ENCODE peak calls at places on chromosomes 2 and 18, in ten cellular contexts. One of them, this sample, is unnamed.

GRCh38 chr2:104656496-104657310 is 197.2 kb upstream of the POU3F3 start:
- DNase-seq in astrocyte of the spinal cord: no peak
- DNase-seq in CD8-positive, alpha-beta T cell: no peak
- DNase-seq in bronchial epithelial cell: no peak
- DNase-seq in astrocyte: no peak
- DNase-seq in upper lobe of left lung: peak
- DNase-seq in cardiac fibroblast: no peak
- DNase-seq in adrenal gland: no peak
- DNase-seq in uterus: no peak
- DNase-seq in GM12865: no peak
- DNase-seq in this sample: no peak

GRCh38 chr2:186590538-186591441 is 934 bp downstream of the ITGAV start:
- DNase-seq in astrocyte of the spinal cord: peak
- DNase-seq in CD8-positive, alpha-beta T cell: peak
- DNase-seq in bronchial epithelial cell: peak
- DNase-seq in astrocyte: peak
- DNase-seq in upper lobe of left lung: no peak
- DNase-seq in cardiac fibroblast: peak
- DNase-seq in adrenal gland: peak
- DNase-seq in uterus: peak
- DNase-seq in GM12865: peak
- DNase-seq in this sample: no peak

GRCh38 chr18:48363167-48363566 is 46.0 kb downstream of the ZBTB7C start:
- DNase-seq in astrocyte of the spinal cord: no peak
- DNase-seq in CD8-positive, alpha-beta T cell: no peak
- DNase-seq in bronchial epithelial cell: no peak
- DNase-seq in astrocyte: no peak
- DNase-seq in upper lobe of left lung: no peak
- DNase-seq in cardiac fibroblast: no peak
- DNase-seq in adrenal gland: peak
- DNase-seq in uterus: no peak
- DNase-seq in GM12865: no peak
- DNase-seq in this sample: no peak

GRCh38 chr2:56184500-56184996 is 758 bp downstream of the CCDC85A start:
- DNase-seq in astrocyte of the spinal cord: no peak
- DNase-seq in CD8-positive, alpha-beta T cell: no peak
- DNase-seq in bronchial epithelial cell: no peak
- DNase-seq in astrocyte: peak
- DNase-seq in upper lobe of left lung: peak
- DNase-seq in cardiac fibroblast: no peak
- DNase-seq in adrenal gland: no peak
- DNase-seq in uterus: no peak
- DNase-seq in GM12865: peak
- DNase-seq in this sample: no peak

GRCh38 chr2:113926314-113926713 is 36.4 kb downstream of the ACTR3 start:
- DNase-seq in astrocyte of the spinal cord: no peak
- DNase-seq in CD8-positive, alpha-beta T cell: no peak
- DNase-seq in bronchial epithelial cell: no peak
- DNase-seq in astrocyte: no peak
- DNase-seq in upper lobe of left lung: no peak
- DNase-seq in cardiac fibroblast: no peak
- DNase-seq in adrenal gland: no peak
- DNase-seq in uterus: no peak
- DNase-seq in GM12865: no peak
- DNase-seq in this sample: no peak

GRCh38 chr2:236688563-236689392 is 119.2 kb downstream of the ACKR3 start:
- DNase-seq in astrocyte of the spinal cord: no peak
- DNase-seq in CD8-positive, alpha-beta T cell: no peak
- DNase-seq in bronchial epithelial cell: no peak
- DNase-seq in astrocyte: no peak
- DNase-seq in upper lobe of left lung: no peak
- DNase-seq in cardiac fibroblast: no peak
- DNase-seq in adrenal gland: no peak
- DNase-seq in uterus: no peak
- DNase-seq in GM12865: no peak
- DNase-seq in this sample: no peak

GRCh38 chr18:67694787-67695186 is 178.3 kb upstream of the DSEL start:
- DNase-seq in astrocyte of the spinal cord: peak
- DNase-seq in CD8-positive, alpha-beta T cell: no peak
- DNase-seq in bronchial epithelial cell: peak
- DNase-seq in astrocyte: peak
- DNase-seq in upper lobe of left lung: no peak
- DNase-seq in cardiac fibroblast: no peak
- DNase-seq in adrenal gland: no peak
- DNase-seq in uterus: no peak
- DNase-seq in GM12865: no peak
- DNase-seq in this sample: no peak

GRCh38 chr18:35077937-35078336 is 36.7 kb downstream of the MAPRE2 start:
- DNase-seq in astrocyte of the spinal cord: no peak
- DNase-seq in CD8-positive, alpha-beta T cell: no peak
- DNase-seq in bronchial epithelial cell: no peak
- DNase-seq in astrocyte: peak
- DNase-seq in upper lobe of left lung: no peak
- DNase-seq in cardiac fibroblast: no peak
- DNase-seq in adrenal gland: no peak
- DNase-seq in uterus: no peak
- DNase-seq in GM12865: no peak
- DNase-seq in this sample: no peak

GRCh38 chr2:240565267-240566202 is 2.7 kb upstream of the RNPEPL1 start:
- DNase-seq in astrocyte of the spinal cord: no peak
- DNase-seq in CD8-positive, alpha-beta T cell: peak
- DNase-seq in bronchial epithelial cell: peak
- DNase-seq in astrocyte: peak
- DNase-seq in upper lobe of left lung: peak
- DNase-seq in cardiac fibroblast: peak
- DNase-seq in adrenal gland: peak
- DNase-seq in uterus: peak
- DNase-seq in GM12865: peak
- DNase-seq in this sample: no peak
- H3K4me3 ChIP-seq in astrocyte of the spinal cord: no peak
- H3K4me3 ChIP-seq in CD8-positive, alpha-beta T cell: peak
- H3K4me3 ChIP-seq in bronchial epithelial cell: no peak
- H3K4me3 ChIP-seq in astrocyte: no peak
- H3K4me3 ChIP-seq in upper lobe of left lung: no peak
- H3K4me3 ChIP-seq in cardiac fibroblast: peak
- H3K4me3 ChIP-seq in adrenal gland: no peak
- H3K4me3 ChIP-seq in uterus: no peak
- H3K4me3 ChIP-seq in GM12865: peak
- H3K4me3 ChIP-seq in this sample: peak

GRCh38 chr2:124975658-124976057 is 950.6 kb downstream of the CNTNAP5 start:
- DNase-seq in astrocyte of the spinal cord: no peak
- DNase-seq in CD8-positive, alpha-beta T cell: no peak
- DNase-seq in bronchial epithelial cell: no peak
- DNase-seq in astrocyte: no peak
- DNase-seq in upper lobe of left lung: no peak
- DNase-seq in cardiac fibroblast: peak
- DNase-seq in adrenal gland: no peak
- DNase-seq in uterus: no peak
- DNase-seq in GM12865: no peak
- DNase-seq in this sample: no peak

GRCh38 chr2:124983595-124983994 is 958.5 kb downstream of the CNTNAP5 start:
- DNase-seq in astrocyte of the spinal cord: peak
- DNase-seq in CD8-positive, alpha-beta T cell: no peak
- DNase-seq in bronchial epithelial cell: peak
- DNase-seq in astrocyte: peak
- DNase-seq in upper lobe of left lung: no peak
- DNase-seq in cardiac fibroblast: no peak
- DNase-seq in adrenal gland: no peak
- DNase-seq in uterus: no peak
- DNase-seq in GM12865: no peak
- DNase-seq in this sample: no peak

GRCh38 chr2:124973396-124973795 is 948.3 kb downstream of the CNTNAP5 start:
- DNase-seq in astrocyte of the spinal cord: peak
- DNase-seq in CD8-positive, alpha-beta T cell: no peak
- DNase-seq in bronchial epithelial cell: no peak
- DNase-seq in astrocyte: peak
- DNase-seq in upper lobe of left lung: no peak
- DNase-seq in cardiac fibroblast: no peak
- DNase-seq in adrenal gland: no peak
- DNase-seq in uterus: no peak
- DNase-seq in GM12865: no peak
- DNase-seq in this sample: no peak

GRCh38 chr2:124975224-124975623 is 950.1 kb downstream of the CNTNAP5 start:
- DNase-seq in astrocyte of the spinal cord: no peak
- DNase-seq in CD8-positive, alpha-beta T cell: no peak
- DNase-seq in bronchial epithelial cell: no peak
- DNase-seq in astrocyte: no peak
- DNase-seq in upper lobe of left lung: no peak
- DNase-seq in cardiac fibroblast: no peak
- DNase-seq in adrenal gland: no peak
- DNase-seq in uterus: no peak
- DNase-seq in GM12865: no peak
- DNase-seq in this sample: no peak

DNA sequence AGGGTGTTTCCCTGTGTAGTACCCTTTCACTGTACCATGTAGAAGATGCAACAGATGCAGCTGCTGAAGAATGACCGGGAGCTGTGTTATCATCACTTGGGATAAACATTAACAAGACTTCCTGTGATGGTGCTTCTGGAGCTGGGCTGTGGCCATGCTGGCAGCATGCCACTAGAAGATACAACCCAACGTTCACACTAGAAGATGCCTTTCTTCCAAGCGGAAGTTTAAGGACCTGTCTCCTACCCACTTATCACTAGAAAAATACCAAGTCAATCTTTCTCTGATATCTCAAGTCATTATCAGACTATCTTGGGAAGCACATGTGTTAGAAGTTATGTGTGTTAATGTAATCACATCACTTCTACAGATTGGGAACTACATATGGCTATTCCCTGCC is 953.5 kb downstream of the CNTNAP5 start:
- DNase-seq in astrocyte of the spinal cord: no peak
- DNase-seq in CD8-positive, alpha-beta T cell: no peak
- DNase-seq in bronchial epithelial cell: no peak
- DNase-seq in astrocyte: no peak
- DNase-seq in upper lobe of left lung: no peak
- DNase-seq in cardiac fibroblast: no peak
- DNase-seq in adrenal gland: no peak
- DNase-seq in uterus: no peak
- DNase-seq in GM12865: no peak
- DNase-seq in this sample: no peak
- TF ChIP-seq CTCF in astrocyte of the spinal cord: no peak
- TF ChIP-seq CTCF in CD8-positive, alpha-beta T cell: no peak
- TF ChIP-seq CTCF in bronchial epithelial cell: no peak
- TF ChIP-seq CTCF in astrocyte: no peak
- TF ChIP-seq CTCF in upper lobe of left lung: no peak
- TF ChIP-seq CTCF in cardiac fibroblast: no peak
- TF ChIP-seq CTCF in adrenal gland: no peak
- TF ChIP-seq CTCF in uterus: no peak
- TF ChIP-seq CTCF in GM12865: no peak
- TF ChIP-seq CTCF in this sample: no peak

GRCh38 chr2:86238354-86238753 is 39.1 kb downstream of the MRPL35 start:
- DNase-seq in astrocyte of the spinal cord: no peak
- DNase-seq in CD8-positive, alpha-beta T cell: peak
- DNase-seq in bronchial epithelial cell: peak
- DNase-seq in astrocyte: no peak
- DNase-seq in upper lobe of left lung: no peak
- DNase-seq in cardiac fibroblast: no peak
- DNase-seq in adrenal gland: no peak
- DNase-seq in uterus: no peak
- DNase-seq in GM12865: peak
- DNase-seq in this sample: no peak

GRCh38 chr2:86233464-86233863 is 34.2 kb downstream of the MRPL35 start:
- DNase-seq in astrocyte of the spinal cord: no peak
- DNase-seq in CD8-positive, alpha-beta T cell: no peak
- DNase-seq in bronchial epithelial cell: no peak
- DNase-seq in astrocyte: no peak
- DNase-seq in upper lobe of left lung: no peak
- DNase-seq in cardiac fibroblast: no peak
- DNase-seq in adrenal gland: peak
- DNase-seq in uterus: no peak
- DNase-seq in GM12865: no peak
- DNase-seq in this sample: no peak

GRCh38 chr2:86237172-86237571 is 37.9 kb downstream of the MRPL35 start:
- DNase-seq in astrocyte of the spinal cord: no peak
- DNase-seq in CD8-positive, alpha-beta T cell: no peak
- DNase-seq in bronchial epithelial cell: no peak
- DNase-seq in astrocyte: no peak
- DNase-seq in upper lobe of left lung: no peak
- DNase-seq in cardiac fibroblast: no peak
- DNase-seq in adrenal gland: no peak
- DNase-seq in uterus: no peak
- DNase-seq in GM12865: peak
- DNase-seq in this sample: no peak

GRCh38 chr2:86234573-86235131 is 35.4 kb downstream of the MRPL35 start:
- DNase-seq in astrocyte of the spinal cord: no peak
- DNase-seq in CD8-positive, alpha-beta T cell: no peak
- DNase-seq in bronchial epithelial cell: peak
- DNase-seq in astrocyte: no peak
- DNase-seq in upper lobe of left lung: no peak
- DNase-seq in cardiac fibroblast: no peak
- DNase-seq in adrenal gland: no peak
- DNase-seq in uterus: no peak
- DNase-seq in GM12865: no peak
- DNase-seq in this sample: no peak

GRCh38 chr2:86235196-86235980 is 36.1 kb downstream of the MRPL35 start:
- DNase-seq in astrocyte of the spinal cord: no peak
- DNase-seq in CD8-positive, alpha-beta T cell: no peak
- DNase-seq in bronchial epithelial cell: no peak
- DNase-seq in astrocyte: no peak
- DNase-seq in upper lobe of left lung: no peak
- DNase-seq in cardiac fibroblast: no peak
- DNase-seq in adrenal gland: no peak
- DNase-seq in uterus: no peak
- DNase-seq in GM12865: no peak
- DNase-seq in this sample: no peak
- H3K4me3 ChIP-seq in astrocyte of the spinal cord: no peak
- H3K4me3 ChIP-seq in CD8-positive, alpha-beta T cell: no peak
- H3K4me3 ChIP-seq in bronchial epithelial cell: no peak
- H3K4me3 ChIP-seq in astrocyte: no peak
- H3K4me3 ChIP-seq in upper lobe of left lung: no peak
- H3K4me3 ChIP-seq in cardiac fibroblast: no peak
- H3K4me3 ChIP-seq in adrenal gland: no peak
- H3K4me3 ChIP-seq in uterus: no peak
- H3K4me3 ChIP-seq in GM12865: no peak
- H3K4me3 ChIP-seq in this sample: no peak

GRCh38 chr2:23505984-23506380 is 121.0 kb downstream of the KLHL29 start:
- DNase-seq in astrocyte of the spinal cord: no peak
- DNase-seq in CD8-positive, alpha-beta T cell: no peak
- DNase-seq in bronchial epithelial cell: peak
- DNase-seq in astrocyte: no peak
- DNase-seq in upper lobe of left lung: no peak
- DNase-seq in cardiac fibroblast: peak
- DNase-seq in adrenal gland: no peak
- DNase-seq in uterus: no peak
- DNase-seq in GM12865: no peak
- DNase-seq in this sample: no peak

GRCh38 chr2:23504591-23504990 is 119.6 kb downstream of the KLHL29 start:
- DNase-seq in astrocyte of the spinal cord: no peak
- DNase-seq in CD8-positive, alpha-beta T cell: no peak
- DNase-seq in bronchial epithelial cell: no peak
- DNase-seq in astrocyte: no peak
- DNase-seq in upper lobe of left lung: no peak
- DNase-seq in cardiac fibroblast: no peak
- DNase-seq in adrenal gland: no peak
- DNase-seq in uterus: no peak
- DNase-seq in GM12865: no peak
- DNase-seq in this sample: no peak

GRCh38 chr2:23503682-23504081 is 118.7 kb downstream of the KLHL29 start:
- DNase-seq in astrocyte of the spinal cord: no peak
- DNase-seq in CD8-positive, alpha-beta T cell: no peak
- DNase-seq in bronchial epithelial cell: no peak
- DNase-seq in astrocyte: no peak
- DNase-seq in upper lobe of left lung: no peak
- DNase-seq in cardiac fibroblast: no peak
- DNase-seq in adrenal gland: no peak
- DNase-seq in uterus: no peak
- DNase-seq in GM12865: no peak
- DNase-seq in this sample: no peak

GRCh38 chr2:23506460-23507266 is 121.7 kb downstream of the KLHL29 start:
- DNase-seq in astrocyte of the spinal cord: no peak
- DNase-seq in CD8-positive, alpha-beta T cell: no peak
- DNase-seq in bronchial epithelial cell: no peak
- DNase-seq in astrocyte: no peak
- DNase-seq in upper lobe of left lung: no peak
- DNase-seq in cardiac fibroblast: peak
- DNase-seq in adrenal gland: no peak
- DNase-seq in uterus: no peak
- DNase-seq in GM12865: no peak
- DNase-seq in this sample: no peak

DNA sequence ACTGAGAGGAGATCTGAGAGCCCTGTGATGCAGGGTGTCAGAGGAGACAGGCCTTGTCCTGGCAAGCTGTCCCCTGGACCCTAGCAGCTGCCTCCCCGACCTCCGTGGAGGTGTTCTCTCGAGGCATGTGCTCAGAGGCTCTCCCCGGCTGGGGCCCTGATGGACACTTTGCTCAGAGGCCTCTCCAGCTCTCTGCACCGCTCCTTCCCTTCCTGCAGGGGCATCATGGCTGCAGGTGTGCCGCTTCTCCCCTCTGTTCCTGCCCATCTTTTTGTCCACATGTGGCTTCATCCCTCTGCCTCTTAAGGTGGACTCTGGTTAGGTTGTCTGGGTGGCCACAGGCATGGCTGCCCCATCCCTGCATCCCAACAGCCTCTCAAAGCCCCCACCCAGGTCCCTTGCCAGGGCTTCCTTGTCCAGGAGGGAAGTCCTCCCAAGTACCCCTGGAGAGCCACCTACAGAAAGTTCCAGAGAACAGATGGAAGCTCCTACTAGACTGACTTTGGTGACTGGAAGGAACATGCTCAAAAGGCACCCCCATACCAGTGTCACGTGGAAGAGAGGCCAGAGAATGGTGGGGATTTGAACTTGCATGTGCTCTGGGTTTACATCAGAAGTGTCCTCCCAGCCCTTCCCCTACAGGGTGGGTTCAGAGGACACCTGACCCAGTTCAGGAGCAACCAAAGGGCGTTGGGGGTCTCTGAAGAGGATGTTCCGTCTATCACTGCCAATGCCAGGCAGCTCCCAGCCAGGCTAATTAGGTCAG is 120.4 kb downstream of the KLHL29 start:
- DNase-seq in astrocyte of the spinal cord: no peak
- DNase-seq in CD8-positive, alpha-beta T cell: no peak
- DNase-seq in bronchial epithelial cell: no peak
- DNase-seq in astrocyte: no peak
- DNase-seq in upper lobe of left lung: no peak
- DNase-seq in cardiac fibroblast: no peak
- DNase-seq in adrenal gland: no peak
- DNase-seq in uterus: no peak
- DNase-seq in GM12865: no peak
- DNase-seq in this sample: no peak
- TF ChIP-seq CTCF in astrocyte of the spinal cord: no peak
- TF ChIP-seq CTCF in CD8-positive, alpha-beta T cell: no peak
- TF ChIP-seq CTCF in bronchial epithelial cell: peak
- TF ChIP-seq CTCF in astrocyte: no peak
- TF ChIP-seq CTCF in upper lobe of left lung: no peak
- TF ChIP-seq CTCF in cardiac fibroblast: peak
- TF ChIP-seq CTCF in adrenal gland: no peak
- TF ChIP-seq CTCF in uterus: no peak
- TF ChIP-seq CTCF in GM12865: no peak
- TF ChIP-seq CTCF in this sample: no peak